ENCODE peak calls at places on chromosomes 12 and 14, in ten cellular contexts. One of them, this sample, is unnamed.

GRCh38 chr12:53754633-53755261 is 3.0 kb upstream of the CISTR start:
- DNase-seq in HepG2: no peak
- DNase-seq in GM23338: no peak
- DNase-seq in natural killer cell: no peak
- DNase-seq in activated CD8-positive, alpha-beta memory T cell treated with anti-CD3 and anti-CD28 coated beads, Interleukin-2, amount 50 U/mL, for 4 hours: no peak
- DNase-seq in stimulated activated CD4-positive, alpha-beta T cell treated with anti-CD3 and anti-CD28 coated beads, TNF-alpha, amount 100 ng/mL, for 4 hours: no peak
- DNase-seq in GM19239: no peak
- DNase-seq in SHP77 treated with DMSO at 0.1 percent for 48 hours: no peak
- DNase-seq in fibroblast of villous mesenchyme: peak; percentile 33
- DNase-seq in naive thymus-derived CD4-positive, alpha-beta T cell: no peak
- DNase-seq in this sample: peak; percentile 49

GRCh38 chr12:34402899-34403705 is 380.8 kb downstream of the ALG10 start:
- DNase-seq in naive thymus-derived CD4-positive, alpha-beta T cell: no peak
- DNase-seq in natural killer cell: peak; percentile 7
- DNase-seq in stimulated activated CD4-positive, alpha-beta T cell treated with anti-CD3 and anti-CD28 coated beads, TNF-alpha, amount 100 ng/mL, for 4 hours: no peak
- DNase-seq in SHP77 treated with DMSO at 0.1 percent for 48 hours: no peak
- DNase-seq in fibroblast of villous mesenchyme: no peak
- DNase-seq in GM23338: no peak
- DNase-seq in HepG2: no peak
- DNase-seq in GM19239: no peak
- DNase-seq in activated CD8-positive, alpha-beta memory T cell treated with anti-CD3 and anti-CD28 coated beads, Interleukin-2, amount 50 U/mL, for 4 hours: peak; percentile 5
- DNase-seq in this sample: no peak

GRCh38 chr14:48690349-48690748 is 895.8 kb downstream of the RPS29 start:
- DNase-seq in natural killer cell: no peak
- DNase-seq in GM19239: no peak
- DNase-seq in stimulated activated CD4-positive, alpha-beta T cell treated with anti-CD3 and anti-CD28 coated beads, TNF-alpha, amount 100 ng/mL, for 4 hours: no peak
- DNase-seq in activated CD8-positive, alpha-beta memory T cell treated with anti-CD3 and anti-CD28 coated beads, Interleukin-2, amount 50 U/mL, for 4 hours: no peak
- DNase-seq in naive thymus-derived CD4-positive, alpha-beta T cell: no peak
- DNase-seq in fibroblast of villous mesenchyme: no peak
- DNase-seq in GM23338: peak; percentile 60
- DNase-seq in HepG2: no peak
- DNase-seq in SHP77 treated with DMSO at 0.1 percent for 48 hours: no peak
- DNase-seq in this sample: peak; percentile 2

GRCh38 chr12:85057370-85057963 is 21.3 kb downstream of the LRRIQ1 start:
- DNase-seq in natural killer cell: no peak
- DNase-seq in activated CD8-positive, alpha-beta memory T cell treated with anti-CD3 and anti-CD28 coated beads, Interleukin-2, amount 50 U/mL, for 4 hours: no peak
- DNase-seq in GM19239: peak; percentile 1
- DNase-seq in HepG2: peak; percentile 30
- DNase-seq in GM23338: peak; percentile 78
- DNase-seq in fibroblast of villous mesenchyme: peak; percentile 58
- DNase-seq in naive thymus-derived CD4-positive, alpha-beta T cell: no peak
- DNase-seq in stimulated activated CD4-positive, alpha-beta T cell treated with anti-CD3 and anti-CD28 coated beads, TNF-alpha, amount 100 ng/mL, for 4 hours: no peak
- DNase-seq in SHP77 treated with DMSO at 0.1 percent for 48 hours: no peak
- DNase-seq in this sample: peak; percentile 67

GRCh38 chr12:27616356-27617150 is 79.7 kb upstream of the REP15 start:
- DNase-seq in natural killer cell: no peak
- DNase-seq in GM19239: no peak
- DNase-seq in SHP77 treated with DMSO at 0.1 percent for 48 hours: no peak
- DNase-seq in fibroblast of villous mesenchyme: no peak
- DNase-seq in stimulated activated CD4-positive, alpha-beta T cell treated with anti-CD3 and anti-CD28 coated beads, TNF-alpha, amount 100 ng/mL, for 4 hours: no peak
- DNase-seq in activated CD8-positive, alpha-beta memory T cell treated with anti-CD3 and anti-CD28 coated beads, Interleukin-2, amount 50 U/mL, for 4 hours: no peak
- DNase-seq in naive thymus-derived CD4-positive, alpha-beta T cell: no peak
- DNase-seq in GM23338: no peak
- DNase-seq in HepG2: no peak
- DNase-seq in this sample: no peak

GRCh38 chr12:109885616-109886015 is 5.3 kb upstream of the GLTP start:
- DNase-seq in GM23338: no peak
- DNase-seq in activated CD8-positive, alpha-beta memory T cell treated with anti-CD3 and anti-CD28 coated beads, Interleukin-2, amount 50 U/mL, for 4 hours: no peak
- DNase-seq in HepG2: no peak
- DNase-seq in SHP77 treated with DMSO at 0.1 percent for 48 hours: no peak
- DNase-seq in natural killer cell: no peak
- DNase-seq in naive thymus-derived CD4-positive, alpha-beta T cell: no peak
- DNase-seq in stimulated activated CD4-positive, alpha-beta T cell treated with anti-CD3 and anti-CD28 coated beads, TNF-alpha, amount 100 ng/mL, for 4 hours: no peak
- DNase-seq in GM19239: no peak
- DNase-seq in fibroblast of villous mesenchyme: peak; percentile 57
- DNase-seq in this sample: no peak

GRCh38 chr12:109779382-109779781 is 53.8 kb downstream of the TRPV4 start:
- DNase-seq in fibroblast of villous mesenchyme: no peak
- DNase-seq in activated CD8-positive, alpha-beta memory T cell treated with anti-CD3 and anti-CD28 coated beads, Interleukin-2, amount 50 U/mL, for 4 hours: no peak
- DNase-seq in GM19239: no peak
- DNase-seq in natural killer cell: no peak
- DNase-seq in SHP77 treated with DMSO at 0.1 percent for 48 hours: no peak
- DNase-seq in GM23338: no peak
- DNase-seq in stimulated activated CD4-positive, alpha-beta T cell treated with anti-CD3 and anti-CD28 coated beads, TNF-alpha, amount 100 ng/mL, for 4 hours: no peak
- DNase-seq in HepG2: peak; percentile 47
- DNase-seq in naive thymus-derived CD4-positive, alpha-beta T cell: no peak
- DNase-seq in this sample: no peak

GRCh38 chr14:87434680-87435079 is 558.3 kb downstream of the GALC start:
- DNase-seq in natural killer cell: no peak
- DNase-seq in fibroblast of villous mesenchyme: no peak
- DNase-seq in naive thymus-derived CD4-positive, alpha-beta T cell: no peak
- DNase-seq in SHP77 treated with DMSO at 0.1 percent for 48 hours: no peak
- DNase-seq in GM23338: no peak
- DNase-seq in stimulated activated CD4-positive, alpha-beta T cell treated with anti-CD3 and anti-CD28 coated beads, TNF-alpha, amount 100 ng/mL, for 4 hours: no peak
- DNase-seq in HepG2: no peak
- DNase-seq in GM19239: no peak
- DNase-seq in activated CD8-positive, alpha-beta memory T cell treated with anti-CD3 and anti-CD28 coated beads, Interleukin-2, amount 50 U/mL, for 4 hours: no peak
- DNase-seq in this sample: no peak

GRCh38 chr12:58575281-58575680 is 345.0 kb downstream of the LRIG3 start:
- DNase-seq in GM23338: no peak
- DNase-seq in activated CD8-positive, alpha-beta memory T cell treated with anti-CD3 and anti-CD28 coated beads, Interleukin-2, amount 50 U/mL, for 4 hours: no peak
- DNase-seq in stimulated activated CD4-positive, alpha-beta T cell treated with anti-CD3 and anti-CD28 coated beads, TNF-alpha, amount 100 ng/mL, for 4 hours: no peak
- DNase-seq in naive thymus-derived CD4-positive, alpha-beta T cell: no peak
- DNase-seq in SHP77 treated with DMSO at 0.1 percent for 48 hours: no peak
- DNase-seq in HepG2: no peak
- DNase-seq in GM19239: no peak
- DNase-seq in fibroblast of villous mesenchyme: peak; percentile 77
- DNase-seq in natural killer cell: no peak
- DNase-seq in this sample: peak; percentile 64

GRCh38 chr14:35956376-35957000 is 130.3 kb downstream of the BRMS1L start:
- DNase-seq in natural killer cell: no peak
- DNase-seq in fibroblast of villous mesenchyme: no peak
- DNase-seq in HepG2: no peak
- DNase-seq in GM23338: no peak
- DNase-seq in stimulated activated CD4-positive, alpha-beta T cell treated with anti-CD3 and anti-CD28 coated beads, TNF-alpha, amount 100 ng/mL, for 4 hours: no peak
- DNase-seq in activated CD8-positive, alpha-beta memory T cell treated with anti-CD3 and anti-CD28 coated beads, Interleukin-2, amount 50 U/mL, for 4 hours: no peak
- DNase-seq in SHP77 treated with DMSO at 0.1 percent for 48 hours: no peak
- DNase-seq in GM19239: no peak
- DNase-seq in naive thymus-derived CD4-positive, alpha-beta T cell: no peak
- DNase-seq in this sample: no peak

GRCh38 chr14:31024042-31024480 is 1.4 kb upstream of the AP4S1 start:
- DNase-seq in fibroblast of villous mesenchyme: peak; percentile 29
- DNase-seq in activated CD8-positive, alpha-beta memory T cell treated with anti-CD3 and anti-CD28 coated beads, Interleukin-2, amount 50 U/mL, for 4 hours: no peak
- DNase-seq in SHP77 treated with DMSO at 0.1 percent for 48 hours: no peak
- DNase-seq in HepG2: peak; percentile 82
- DNase-seq in stimulated activated CD4-positive, alpha-beta T cell treated with anti-CD3 and anti-CD28 coated beads, TNF-alpha, amount 100 ng/mL, for 4 hours: no peak
- DNase-seq in naive thymus-derived CD4-positive, alpha-beta T cell: no peak
- DNase-seq in natural killer cell: no peak
- DNase-seq in GM23338: no peak
- DNase-seq in GM19239: no peak
- DNase-seq in this sample: no peak

GRCh38 chr14:94388027-94388895 is at the start of gene SERPINA1:
- DNase-seq in activated CD8-positive, alpha-beta memory T cell treated with anti-CD3 and anti-CD28 coated beads, Interleukin-2, amount 50 U/mL, for 4 hours: no peak
- DNase-seq in SHP77 treated with DMSO at 0.1 percent for 48 hours: no peak
- DNase-seq in GM19239: no peak
- DNase-seq in naive thymus-derived CD4-positive, alpha-beta T cell: no peak
- DNase-seq in natural killer cell: no peak
- DNase-seq in fibroblast of villous mesenchyme: no peak
- DNase-seq in HepG2: peak; percentile 96
- DNase-seq in stimulated activated CD4-positive, alpha-beta T cell treated with anti-CD3 and anti-CD28 coated beads, TNF-alpha, amount 100 ng/mL, for 4 hours: no peak
- DNase-seq in GM23338: no peak
- DNase-seq in this sample: no peak

GRCh38 chr14:78633747-78634146 is 463.6 kb downstream of the NRXN3 start:
- DNase-seq in SHP77 treated with DMSO at 0.1 percent for 48 hours: no peak
- DNase-seq in stimulated activated CD4-positive, alpha-beta T cell treated with anti-CD3 and anti-CD28 coated beads, TNF-alpha, amount 100 ng/mL, for 4 hours: no peak
- DNase-seq in GM23338: no peak
- DNase-seq in natural killer cell: no peak
- DNase-seq in GM19239: no peak
- DNase-seq in fibroblast of villous mesenchyme: no peak
- DNase-seq in HepG2: no peak
- DNase-seq in activated CD8-positive, alpha-beta memory T cell treated with anti-CD3 and anti-CD28 coated beads, Interleukin-2, amount 50 U/mL, for 4 hours: no peak
- DNase-seq in naive thymus-derived CD4-positive, alpha-beta T cell: no peak
- DNase-seq in this sample: no peak

GRCh38 chr12:122849352-122850047 is 14.2 kb downstream of the HIP1R start:
- DNase-seq in GM23338: no peak
- DNase-seq in GM19239: no peak
- DNase-seq in fibroblast of villous mesenchyme: no peak
- DNase-seq in SHP77 treated with DMSO at 0.1 percent for 48 hours: no peak
- DNase-seq in HepG2: no peak
- DNase-seq in stimulated activated CD4-positive, alpha-beta T cell treated with anti-CD3 and anti-CD28 coated beads, TNF-alpha, amount 100 ng/mL, for 4 hours: no peak
- DNase-seq in natural killer cell: no peak
- DNase-seq in naive thymus-derived CD4-positive, alpha-beta T cell: no peak
- DNase-seq in activated CD8-positive, alpha-beta memory T cell treated with anti-CD3 and anti-CD28 coated beads, Interleukin-2, amount 50 U/mL, for 4 hours: no peak
- DNase-seq in this sample: no peak

GRCh38 chr12:62657363-62657632 is 190.7 kb downstream of the MON2 start:
- DNase-seq in GM19239: no peak
- DNase-seq in activated CD8-positive, alpha-beta memory T cell treated with anti-CD3 and anti-CD28 coated beads, Interleukin-2, amount 50 U/mL, for 4 hours: no peak
- DNase-seq in HepG2: no peak
- DNase-seq in stimulated activated CD4-positive, alpha-beta T cell treated with anti-CD3 and anti-CD28 coated beads, TNF-alpha, amount 100 ng/mL, for 4 hours: no peak
- DNase-seq in SHP77 treated with DMSO at 0.1 percent for 48 hours: no peak
- DNase-seq in fibroblast of villous mesenchyme: peak; percentile 6
- DNase-seq in GM23338: no peak
- DNase-seq in natural killer cell: no peak
- DNase-seq in naive thymus-derived CD4-positive, alpha-beta T cell: no peak
- DNase-seq in this sample: no peak

GRCh38 chr14:68643673-68644072 is 149.2 kb downstream of the ZFP36L1 start:
- DNase-seq in SHP77 treated with DMSO at 0.1 percent for 48 hours: no peak
- DNase-seq in HepG2: no peak
- DNase-seq in natural killer cell: no peak
- DNase-seq in activated CD8-positive, alpha-beta memory T cell treated with anti-CD3 and anti-CD28 coated beads, Interleukin-2, amount 50 U/mL, for 4 hours: no peak
- DNase-seq in naive thymus-derived CD4-positive, alpha-beta T cell: no peak
- DNase-seq in GM23338: peak; percentile 27
- DNase-seq in stimulated activated CD4-positive, alpha-beta T cell treated with anti-CD3 and anti-CD28 coated beads, TNF-alpha, amount 100 ng/mL, for 4 hours: no peak
- DNase-seq in fibroblast of villous mesenchyme: no peak
- DNase-seq in GM19239: no peak
- DNase-seq in this sample: no peak

GRCh38 chr12:124756730-124757129 is 106.9 kb downstream of the SCARB1 start:
- DNase-seq in stimulated activated CD4-positive, alpha-beta T cell treated with anti-CD3 and anti-CD28 coated beads, TNF-alpha, amount 100 ng/mL, for 4 hours: no peak
- DNase-seq in natural killer cell: no peak
- DNase-seq in naive thymus-derived CD4-positive, alpha-beta T cell: no peak
- DNase-seq in GM23338: no peak
- DNase-seq in activated CD8-positive, alpha-beta memory T cell treated with anti-CD3 and anti-CD28 coated beads, Interleukin-2, amount 50 U/mL, for 4 hours: no peak
- DNase-seq in SHP77 treated with DMSO at 0.1 percent for 48 hours: no peak
- DNase-seq in fibroblast of villous mesenchyme: no peak
- DNase-seq in GM19239: no peak
- DNase-seq in HepG2: no peak
- DNase-seq in this sample: no peak

GRCh38 chr14:72830786-72831583 is 62.9 kb downstream of the DPF3 start:
- DNase-seq in fibroblast of villous mesenchyme: peak; percentile 37
- DNase-seq in SHP77 treated with DMSO at 0.1 percent for 48 hours: no peak
- DNase-seq in GM23338: peak; percentile 58
- DNase-seq in stimulated activated CD4-positive, alpha-beta T cell treated with anti-CD3 and anti-CD28 coated beads, TNF-alpha, amount 100 ng/mL, for 4 hours: no peak
- DNase-seq in activated CD8-positive, alpha-beta memory T cell treated with anti-CD3 and anti-CD28 coated beads, Interleukin-2, amount 50 U/mL, for 4 hours: no peak
- DNase-seq in GM19239: no peak
- DNase-seq in natural killer cell: no peak
- DNase-seq in naive thymus-derived CD4-positive, alpha-beta T cell: no peak
- DNase-seq in HepG2: no peak
- DNase-seq in this sample: peak; percentile 48

GRCh38 chr14:94025720-94026119 is 420 bp upstream of the OTUB2 start:
- DNase-seq in naive thymus-derived CD4-positive, alpha-beta T cell: no peak
- DNase-seq in stimulated activated CD4-positive, alpha-beta T cell treated with anti-CD3 and anti-CD28 coated beads, TNF-alpha, amount 100 ng/mL, for 4 hours: no peak
- DNase-seq in HepG2: no peak
- DNase-seq in SHP77 treated with DMSO at 0.1 percent for 48 hours: no peak
- DNase-seq in fibroblast of villous mesenchyme: no peak
- DNase-seq in GM23338: no peak
- DNase-seq in natural killer cell: no peak
- DNase-seq in GM19239: no peak
- DNase-seq in activated CD8-positive, alpha-beta memory T cell treated with anti-CD3 and anti-CD28 coated beads, Interleukin-2, amount 50 U/mL, for 4 hours: no peak
- DNase-seq in this sample: no peak

GRCh38 chr12:79844693-79845092 is 90.2 kb downstream of the PPP1R12A start:
- DNase-seq in fibroblast of villous mesenchyme: peak; percentile 61
- DNase-seq in stimulated activated CD4-positive, alpha-beta T cell treated with anti-CD3 and anti-CD28 coated beads, TNF-alpha, amount 100 ng/mL, for 4 hours: no peak
- DNase-seq in natural killer cell: no peak
- DNase-seq in activated CD8-positive, alpha-beta memory T cell treated with anti-CD3 and anti-CD28 coated beads, Interleukin-2, amount 50 U/mL, for 4 hours: no peak
- DNase-seq in HepG2: peak; percentile 41
- DNase-seq in SHP77 treated with DMSO at 0.1 percent for 48 hours: no peak
- DNase-seq in naive thymus-derived CD4-positive, alpha-beta T cell: no peak
- DNase-seq in GM19239: no peak
- DNase-seq in GM23338: peak; percentile 40
- DNase-seq in this sample: peak; percentile 77

GRCh38 chr12:30985814-30986452 is 59.4 kb downstream of the TSPAN11 start:
- DNase-seq in fibroblast of villous mesenchyme: peak; percentile 48
- DNase-seq in naive thymus-derived CD4-positive, alpha-beta T cell: no peak
- DNase-seq in activated CD8-positive, alpha-beta memory T cell treated with anti-CD3 and anti-CD28 coated beads, Interleukin-2, amount 50 U/mL, for 4 hours: no peak
- DNase-seq in natural killer cell: no peak
- DNase-seq in stimulated activated CD4-positive, alpha-beta T cell treated with anti-CD3 and anti-CD28 coated beads, TNF-alpha, amount 100 ng/mL, for 4 hours: peak; percentile 3
- DNase-seq in HepG2: peak; percentile 33
- DNase-seq in GM19239: peak; percentile 63
- DNase-seq in GM23338: peak; percentile 79
- DNase-seq in SHP77 treated with DMSO at 0.1 percent for 48 hours: peak; percentile 82
- DNase-seq in this sample: peak; percentile 60

GRCh38 chr14:102655154-102655553 is 62.7 kb downstream of the RCOR1 start:
- DNase-seq in HepG2: peak; percentile 74
- DNase-seq in naive thymus-derived CD4-positive, alpha-beta T cell: no peak
- DNase-seq in fibroblast of villous mesenchyme: no peak
- DNase-seq in GM23338: peak; percentile 63
- DNase-seq in GM19239: no peak
- DNase-seq in natural killer cell: no peak
- DNase-seq in stimulated activated CD4-positive, alpha-beta T cell treated with anti-CD3 and anti-CD28 coated beads, TNF-alpha, amount 100 ng/mL, for 4 hours: no peak
- DNase-seq in activated CD8-positive, alpha-beta memory T cell treated with anti-CD3 and anti-CD28 coated beads, Interleukin-2, amount 50 U/mL, for 4 hours: no peak
- DNase-seq in SHP77 treated with DMSO at 0.1 percent for 48 hours: no peak
- DNase-seq in this sample: peak; percentile 78

GRCh38 chr12:115871714-115872113 is 405.8 kb downstream of the MED13L start:
- DNase-seq in GM23338: peak; percentile 86
- DNase-seq in activated CD8-positive, alpha-beta memory T cell treated with anti-CD3 and anti-CD28 coated beads, Interleukin-2, amount 50 U/mL, for 4 hours: no peak
- DNase-seq in SHP77 treated with DMSO at 0.1 percent for 48 hours: peak; percentile 34
- DNase-seq in stimulated activated CD4-positive, alpha-beta T cell treated with anti-CD3 and anti-CD28 coated beads, TNF-alpha, amount 100 ng/mL, for 4 hours: no peak
- DNase-seq in fibroblast of villous mesenchyme: peak; percentile 23
- DNase-seq in GM19239: peak; percentile 29
- DNase-seq in natural killer cell: no peak
- DNase-seq in HepG2: peak; percentile 45
- DNase-seq in naive thymus-derived CD4-positive, alpha-beta T cell: no peak
- DNase-seq in this sample: peak; percentile 24

GRCh38 chr14:94447986-94448808 is 4.4 kb downstream of the SERPINA11 start:
- DNase-seq in GM19239: no peak
- DNase-seq in SHP77 treated with DMSO at 0.1 percent for 48 hours: no peak
- DNase-seq in natural killer cell: no peak
- DNase-seq in activated CD8-positive, alpha-beta memory T cell treated with anti-CD3 and anti-CD28 coated beads, Interleukin-2, amount 50 U/mL, for 4 hours: no peak
- DNase-seq in GM23338: no peak
- DNase-seq in stimulated activated CD4-positive, alpha-beta T cell treated with anti-CD3 and anti-CD28 coated beads, TNF-alpha, amount 100 ng/mL, for 4 hours: no peak
- DNase-seq in fibroblast of villous mesenchyme: no peak
- DNase-seq in naive thymus-derived CD4-positive, alpha-beta T cell: no peak
- DNase-seq in HepG2: no peak
- DNase-seq in this sample: no peak

GRCh38 chr14:80850197-80850814 is 91.2 kb downstream of the CEP128 start:
- DNase-seq in natural killer cell: no peak
- DNase-seq in SHP77 treated with DMSO at 0.1 percent for 48 hours: peak; percentile 10
- DNase-seq in activated CD8-positive, alpha-beta memory T cell treated with anti-CD3 and anti-CD28 coated beads, Interleukin-2, amount 50 U/mL, for 4 hours: no peak
- DNase-seq in HepG2: peak; percentile 12
- DNase-seq in GM19239: no peak
- DNase-seq in fibroblast of villous mesenchyme: peak; percentile 66
- DNase-seq in stimulated activated CD4-positive, alpha-beta T cell treated with anti-CD3 and anti-CD28 coated beads, TNF-alpha, amount 100 ng/mL, for 4 hours: no peak
- DNase-seq in GM23338: peak; percentile 54
- DNase-seq in naive thymus-derived CD4-positive, alpha-beta T cell: peak; percentile 5
- DNase-seq in this sample: peak; percentile 79

GRCh38 chr12:6943719-6944380 is at the start of the genes C12orf57 and RNU7-1:
- DNase-seq in HepG2: peak; percentile 94
- DNase-seq in natural killer cell: peak; percentile 68
- DNase-seq in GM23338: peak; percentile 91
- DNase-seq in fibroblast of villous mesenchyme: peak; percentile 87
- DNase-seq in GM19239: no peak
- DNase-seq in stimulated activated CD4-positive, alpha-beta T cell treated with anti-CD3 and anti-CD28 coated beads, TNF-alpha, amount 100 ng/mL, for 4 hours: no peak
- DNase-seq in naive thymus-derived CD4-positive, alpha-beta T cell: no peak
- DNase-seq in SHP77 treated with DMSO at 0.1 percent for 48 hours: peak; percentile 86
- DNase-seq in activated CD8-positive, alpha-beta memory T cell treated with anti-CD3 and anti-CD28 coated beads, Interleukin-2, amount 50 U/mL, for 4 hours: peak; percentile 50
- DNase-seq in this sample: peak; percentile 88

GRCh38 chr14:51716610-51717009 is 64.9 kb downstream of the FRMD6 start:
- DNase-seq in HepG2: no peak
- DNase-seq in activated CD8-positive, alpha-beta memory T cell treated with anti-CD3 and anti-CD28 coated beads, Interleukin-2, amount 50 U/mL, for 4 hours: no peak
- DNase-seq in fibroblast of villous mesenchyme: no peak
- DNase-seq in stimulated activated CD4-positive, alpha-beta T cell treated with anti-CD3 and anti-CD28 coated beads, TNF-alpha, amount 100 ng/mL, for 4 hours: no peak
- DNase-seq in GM19239: no peak
- DNase-seq in natural killer cell: no peak
- DNase-seq in GM23338: no peak
- DNase-seq in naive thymus-derived CD4-positive, alpha-beta T cell: no peak
- DNase-seq in SHP77 treated with DMSO at 0.1 percent for 48 hours: no peak
- DNase-seq in this sample: peak; percentile 14

GRCh38 chr12:24499151-24500146 is 449.5 kb downstream of the BCAT1 start:
- DNase-seq in stimulated activated CD4-positive, alpha-beta T cell treated with anti-CD3 and anti-CD28 coated beads, TNF-alpha, amount 100 ng/mL, for 4 hours: no peak
- DNase-seq in GM19239: no peak
- DNase-seq in natural killer cell: no peak
- DNase-seq in activated CD8-positive, alpha-beta memory T cell treated with anti-CD3 and anti-CD28 coated beads, Interleukin-2, amount 50 U/mL, for 4 hours: no peak
- DNase-seq in HepG2: no peak
- DNase-seq in naive thymus-derived CD4-positive, alpha-beta T cell: no peak
- DNase-seq in GM23338: no peak
- DNase-seq in SHP77 treated with DMSO at 0.1 percent for 48 hours: no peak
- DNase-seq in fibroblast of villous mesenchyme: peak; percentile 88
- DNase-seq in this sample: peak; percentile 62

This sample was measured in fibroblast of pulmonary artery.